ENCODE peak calls at places on chromosomes 2 and 18, in five cellular contexts. Q is IMR-90, M is MM.1S, Z is NCI-H2171 treated with DMSO at 0.1 percent for 48 hours, X is AG04450. T is an unnamed sample.

GRCh38 chr2:78568921-78569320 is 456.6 kb upstream of the REG3G start:
- DNase-seq in X (no peak), M (no peak), Q (no peak), Z (no peak), T (no peak)

GRCh38 chr2:2570871-2571270 is 239.8 kb upstream of the MYT1L start:
- DNase-seq in M (no peak), X (no peak), Q (no peak), Z (no peak), T (no peak)

GRCh38 chr2:214077727-214078126 is 333.1 kb upstream of the VWC2L start:
- DNase-seq in X (no peak), M (no peak), Q (no peak), Z (no peak), T (no peak)

GRCh38 chr2:64622443-64623231 is 31.1 kb downstream of the SERTAD2 start:
- DNase-seq in Z (peak), X (no peak), Q (no peak), M (no peak), T (no peak)

GRCh38 chr2:199458806-199459285 is 1.1 kb upstream of the SATB2 start:
- DNase-seq in M (no peak), Z (no peak), Q (peak), X (no peak), T (no peak)

GRCh38 chr2:186751790-186752189 is 57.9 kb downstream of the FAM171B start:
- DNase-seq in M (peak), X (no peak), Z (no peak), Q (no peak), T (no peak)

GRCh38 chr2:25132693-25133092 is 35.7 kb downstream of the POMC start:
- DNase-seq in X (no peak), Z (no peak), M (no peak), Q (no peak), T (no peak)

GRCh38 chr18:67217551-67218166 is 298.9 kb downstream of the DSEL start:
- DNase-seq in Q (peak), X (peak), Z (peak), M (peak), T (peak)

GRCh38 chr18:44909191-44909719 is 228.6 kb downstream of the SETBP1 start:
- DNase-seq in Z (no peak), M (peak), X (no peak), Q (no peak), T (no peak)

GRCh38 chr2:46091004-46091403 is 206.2 kb upstream of the EPAS1 start:
- DNase-seq in X (no peak), M (no peak), Z (no peak), Q (no peak), T (no peak)

GRCh38 chr2:155062250-155062985 is 363.9 kb downstream of the KCNJ3 start:
- DNase-seq in Q (no peak), Z (peak), X (no peak), M (no peak), T (no peak)

GRCh38 chr2:136235451-136236418 is 117.8 kb upstream of the CXCR4 start:
- DNase-seq in Z (no peak), X (no peak), Q (peak), M (no peak), T (no peak)

GRCh38 chr2:17104454-17104853 is 413.8 kb downstream of the RAD51AP2 start:
- DNase-seq in X (peak), Q (peak), M (no peak), Z (no peak), T (no peak)

GRCh38 chr18:56076735-56077134 is 488.7 kb upstream of the TCF4 start:
- DNase-seq in X (no peak), Z (no peak), Q (peak), M (no peak), T (no peak)

GRCh38 chr18:52426041-52426440 is 86.0 kb downstream of the DCC start:
- DNase-seq in Z (peak), Q (no peak), X (no peak), M (no peak), T (no peak)

GRCh38 chr2:238466242-238466598 is 39.5 kb downstream of the ASB1 start:
- DNase-seq in Q (no peak), Z (no peak), M (no peak), X (no peak), T (no peak)

GRCh38 chr2:230691005-230691647 is 21.5 kb upstream of the CAB39 start:
- DNase-seq in M (no peak), Q (peak), X (no peak), Z (no peak), T (no peak)

T was measured in GM18507.